ENCODE peak calls at places on chromosomes 1 and 21, in six cellular contexts. N is stomach, V is fibroblast of lung, U is heart left ventricle, A is heart right ventricle, H is osteoblast. E is an unnamed sample.

GRCh38 chr1:173478099-173478555 is 992 bp downstream of the PRDX6 start:
- DNase-seq in H (peak; percentile 73), V (peak; percentile 90), U (peak; percentile 83), A (peak; percentile 62), N (peak; percentile 58), E (peak; percentile 47)

GRCh38 chr1:172991674-172992400 is 58.9 kb downstream of the TNFSF18 start:
- DNase-seq in A (no peak), H (no peak), N (no peak), U (no peak), V (no peak), E (no peak)

GRCh38 chr1:67716800-67717199 is 31.8 kb downstream of the GADD45A start:
- DNase-seq in N (no peak), H (no peak), V (no peak), A (no peak), U (no peak), E (peak; percentile 71)

GRCh38 chr1:229710746-229711145 is 84.7 kb downstream of the URB2 start:
- DNase-seq in V (peak; percentile 56), U (no peak), N (no peak), A (no peak), H (peak; percentile 42), E (no peak)

GRCh38 chr21:21384977-21385376 is 386.8 kb downstream of the NCAM2 start:
- DNase-seq in U (no peak), N (no peak), H (no peak), V (no peak), A (no peak), E (no peak)

GRCh38 chr1:11530731-11531311 is 51.9 kb downstream of the DISP3 start:
- DNase-seq in H (peak; percentile 66), A (no peak), N (no peak), V (no peak), U (no peak), E (no peak)

GRCh38 chr1:77036560-77036959 is 169.3 kb downstream of the ST6GALNAC5 start:
- DNase-seq in H (no peak), V (peak; percentile 53), A (no peak), N (no peak), U (no peak), E (no peak)

GRCh38 chr1:175035860-175036259 is 12.6 kb upstream of the MRPS14 start:
- DNase-seq in H (no peak), A (no peak), V (no peak), U (no peak), N (no peak), E (no peak)

GRCh38 chr21:43361127-43361492 is 65.8 kb downstream of the SIK1 start:
- DNase-seq in V (no peak), H (no peak), U (peak; percentile 74), A (peak; percentile 67), N (no peak), E (peak; percentile 52)

GRCh38 chr1:232853994-232854532 is 48.8 kb downstream of the MAP10 start:
- DNase-seq in A (no peak), N (no peak), H (no peak), V (peak; percentile 98), U (no peak), E (no peak)

GRCh38 chr1:23634840-23635642 is 56.6 kb upstream of the RPL11 start:
- DNase-seq in A (peak; percentile 77), V (peak; percentile 59), H (peak; percentile 95), U (peak; percentile 61), N (peak; percentile 62), E (peak; percentile 69)

GRCh38 chr1:240766831-240767230 is 154.9 kb upstream of the GREM2 start:
- DNase-seq in U (no peak), A (no peak), H (peak; percentile 88), V (peak; percentile 53), N (no peak), E (no peak)

DNA sequence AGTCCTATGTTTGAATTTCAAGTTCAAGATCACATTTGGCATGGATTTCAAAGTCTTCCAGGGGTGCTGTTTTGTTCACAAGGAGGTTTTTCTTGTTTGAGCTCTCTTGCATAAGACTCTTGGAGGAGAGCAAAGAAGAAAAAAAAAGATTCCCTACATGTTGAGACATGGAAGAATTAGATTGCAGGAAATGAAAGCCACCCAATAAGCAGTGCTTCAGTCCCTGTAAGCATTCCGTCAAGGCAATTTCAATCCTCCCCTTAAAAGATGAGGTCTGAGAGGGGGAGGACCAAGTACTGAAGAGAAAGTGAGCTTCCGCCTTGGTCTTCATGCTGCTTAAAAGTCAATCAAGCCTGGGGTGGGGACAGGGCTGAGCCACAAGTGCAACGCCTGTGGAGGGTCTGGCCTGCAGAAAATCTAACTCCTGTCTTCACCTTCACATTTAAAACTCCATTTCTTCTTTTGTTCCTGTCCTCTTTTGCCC is 50.2 kb downstream of the LPAR3 start:
- DNase-seq in U (no peak), N (no peak), A (no peak), H (no peak), V (no peak), E (no peak)
- H3K4me3 ChIP-seq in U (no peak overlapping the region), N (no peak overlapping the region), A (no peak overlapping the region), H (no peak overlapping the region), V (no peak overlapping the region), E (no peak overlapping the region)

GRCh38 chr1:6393400-6394187 is at the start of gene ACOT7:
- DNase-seq in V (peak; percentile 86), A (peak; percentile 89), U (peak; percentile 90), N (peak; percentile 90), H (peak; percentile 100), E (peak; percentile 92)
- TF ChIP-seq CTCF in V (peak; percentile 33), A (peak; percentile 54), U (peak; percentile 22), N (no peak), H (peak; percentile 8), E (peak; percentile 31)

GRCh38 chr1:45554198-45554597 is 3.6 kb downstream of the AKR1A1 start:
- DNase-seq in U (no peak), H (no peak), V (no peak), A (no peak), N (no peak), E (no peak)
- H3K4me1 ChIP-seq in U (no peaks in the 10 kb centered on the region), H (peaks cover 16% of the 10 kb centered on the region), V (peaks cover 3% of the 10 kb centered on the region), A (no peaks in the 10 kb centered on the region), N (peaks cover 76% of the 10 kb centered on the region), E (peaks cover 23% of the 10 kb centered on the region)

DNA sequence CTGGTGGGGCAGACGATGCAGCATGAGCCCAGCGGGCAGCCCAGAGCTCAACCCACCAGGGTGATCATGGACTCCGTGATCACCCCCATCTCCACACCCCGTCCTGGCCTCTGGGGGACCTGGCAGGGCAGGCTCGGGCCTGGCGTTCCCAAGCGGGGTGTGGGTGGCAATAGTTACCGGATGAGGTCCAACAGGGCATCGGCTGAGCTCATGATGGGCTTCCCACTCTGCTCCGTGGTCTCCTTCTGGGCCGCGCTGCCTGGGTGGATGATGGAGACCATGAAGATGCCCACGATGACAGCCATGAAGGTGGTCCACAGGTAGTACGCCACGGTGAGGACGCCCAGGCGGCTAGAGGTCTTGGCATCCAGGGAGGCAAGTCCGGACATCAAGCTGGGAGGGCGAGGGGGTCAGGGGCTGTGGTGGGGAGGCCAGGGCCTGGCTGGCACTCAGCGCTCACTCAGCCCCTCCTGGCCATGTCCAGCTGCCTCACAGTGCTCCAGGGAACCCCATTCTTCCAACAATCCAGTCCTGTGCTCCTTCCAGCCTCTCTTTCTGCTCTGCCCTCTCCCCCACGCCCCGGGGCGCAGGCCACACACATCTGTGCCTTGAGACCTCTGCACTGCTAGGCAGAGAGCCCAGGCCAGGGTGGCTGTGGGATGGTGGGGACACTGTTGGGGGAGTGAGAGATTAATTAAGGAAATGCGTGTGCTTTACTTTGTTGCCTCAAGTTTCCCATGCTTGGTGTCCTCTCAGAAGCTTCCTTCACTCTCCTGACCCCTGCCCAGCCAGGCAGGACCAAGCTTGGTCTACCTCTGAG is 27.6 kb downstream of the SLC1A7 start:
- DNase-seq in U (no peak), H (no peak), A (no peak), N (no peak), V (no peak), E (no peak)
- H3K4me3 ChIP-seq in U (no peak overlapping the region), H (no peak overlapping the region), A (no peak overlapping the region), N (no peak overlapping the region), V (no peak overlapping the region), E (no peak overlapping the region)